ENCODE peak calls at places on chromosomes 3 and 15, in eight cellular contexts. One of them, this sample, is unnamed.

GRCh38 chr3:45906681-45907220 is 20.4 kb downstream of the CCR9 start:
- DNase-seq in Panc1: no peak
- DNase-seq in lower leg skin: no peak
- DNase-seq in brain microvascular endothelial cell: peak; percentile 64
- DNase-seq in heart right ventricle: no peak
- DNase-seq in upper lobe of right lung: no peak
- DNase-seq in HepG2: peak; percentile 8
- DNase-seq in body of pancreas: no peak
- DNase-seq in this sample: no peak

GRCh38 chr3:72165337-72165736 is 380.4 kb upstream of the PROK2 start:
- DNase-seq in Panc1: no peak
- DNase-seq in lower leg skin: no peak
- DNase-seq in brain microvascular endothelial cell: no peak
- DNase-seq in heart right ventricle: no peak
- DNase-seq in upper lobe of right lung: no peak
- DNase-seq in HepG2: no peak
- DNase-seq in body of pancreas: no peak
- DNase-seq in this sample: no peak

GRCh38 chr3:42149537-42150426 is 58.6 kb downstream of the TRAK1 start:
- DNase-seq in Panc1: no peak
- DNase-seq in lower leg skin: peak; percentile 39
- DNase-seq in brain microvascular endothelial cell: no peak
- DNase-seq in heart right ventricle: no peak
- DNase-seq in upper lobe of right lung: peak; percentile 86
- DNase-seq in HepG2: no peak
- DNase-seq in body of pancreas: peak; percentile 36
- DNase-seq in this sample: no peak

GRCh38 chr3:127780536-127781400 is 41.5 kb downstream of the MGLL start:
- DNase-seq in Panc1: no peak
- DNase-seq in lower leg skin: no peak
- DNase-seq in brain microvascular endothelial cell: no peak
- DNase-seq in heart right ventricle: no peak
- DNase-seq in upper lobe of right lung: no peak
- DNase-seq in HepG2: no peak
- DNase-seq in body of pancreas: no peak
- DNase-seq in this sample: no peak

GRCh38 chr15:76169792-76170425 is 110.1 kb downstream of the TMEM266 start:
- DNase-seq in Panc1: no peak
- DNase-seq in lower leg skin: no peak
- DNase-seq in brain microvascular endothelial cell: no peak
- DNase-seq in heart right ventricle: no peak
- DNase-seq in upper lobe of right lung: no peak
- DNase-seq in HepG2: no peak
- DNase-seq in body of pancreas: no peak
- DNase-seq in this sample: no peak

GRCh38 chr3:84946240-84946639 is 12.5 kb upstream of the CADM2 start:
- DNase-seq in Panc1: no peak
- DNase-seq in lower leg skin: no peak
- DNase-seq in brain microvascular endothelial cell: no peak
- DNase-seq in heart right ventricle: no peak
- DNase-seq in upper lobe of right lung: no peak
- DNase-seq in HepG2: no peak
- DNase-seq in body of pancreas: no peak
- DNase-seq in this sample: no peak

GRCh38 chr15:40471778-40472130 is 970 bp downstream of the CHST14 start:
- DNase-seq in Panc1: no peak
- DNase-seq in lower leg skin: no peak
- DNase-seq in brain microvascular endothelial cell: no peak
- DNase-seq in heart right ventricle: no peak
- DNase-seq in upper lobe of right lung: peak; percentile 70
- DNase-seq in HepG2: peak; percentile 32
- DNase-seq in body of pancreas: peak; percentile 39
- DNase-seq in this sample: no peak

GRCh38 chr3:115581347-115582135 is 41.8 kb upstream of the GAP43 start:
- DNase-seq in Panc1: no peak
- DNase-seq in lower leg skin: no peak
- DNase-seq in brain microvascular endothelial cell: peak; percentile 4
- DNase-seq in heart right ventricle: no peak
- DNase-seq in upper lobe of right lung: no peak
- DNase-seq in HepG2: no peak
- DNase-seq in body of pancreas: no peak
- DNase-seq in this sample: no peak

GRCh38 chr3:156604064-156604641 is 49.2 kb upstream of the SSR3 start:
- DNase-seq in Panc1: no peak
- DNase-seq in lower leg skin: no peak
- DNase-seq in brain microvascular endothelial cell: no peak
- DNase-seq in heart right ventricle: no peak
- DNase-seq in upper lobe of right lung: no peak
- DNase-seq in HepG2: no peak
- DNase-seq in body of pancreas: no peak
- DNase-seq in this sample: no peak

GRCh38 chr3:123941150-123941941 is 19.7 kb downstream of the CCDC14 start:
- DNase-seq in Panc1: no peak
- DNase-seq in lower leg skin: no peak
- DNase-seq in brain microvascular endothelial cell: no peak
- DNase-seq in heart right ventricle: no peak
- DNase-seq in upper lobe of right lung: no peak
- DNase-seq in HepG2: no peak
- DNase-seq in body of pancreas: no peak
- DNase-seq in this sample: no peak

GRCh38 chr3:143314291-143315093 is 194.9 kb downstream of the CHST2 start:
- DNase-seq in Panc1: no peak
- DNase-seq in lower leg skin: no peak
- DNase-seq in brain microvascular endothelial cell: no peak
- DNase-seq in heart right ventricle: no peak
- DNase-seq in upper lobe of right lung: no peak
- DNase-seq in HepG2: no peak
- DNase-seq in body of pancreas: no peak
- DNase-seq in this sample: no peak

GRCh38 chr3:128563439-128563838 is 70.4 kb upstream of the GATA2 start:
- DNase-seq in Panc1: no peak
- DNase-seq in lower leg skin: no peak
- DNase-seq in brain microvascular endothelial cell: no peak
- DNase-seq in heart right ventricle: no peak
- DNase-seq in upper lobe of right lung: no peak
- DNase-seq in HepG2: no peak
- DNase-seq in body of pancreas: no peak
- DNase-seq in this sample: no peak

GRCh38 chr3:184016820-184017671 is 638 bp downstream of the ABCC5 start:
- DNase-seq in Panc1: no peak
- DNase-seq in lower leg skin: peak; percentile 19
- DNase-seq in brain microvascular endothelial cell: no peak
- DNase-seq in heart right ventricle: peak; percentile 74
- DNase-seq in upper lobe of right lung: peak; percentile 85
- DNase-seq in HepG2: peak; percentile 18
- DNase-seq in body of pancreas: peak; percentile 60
- DNase-seq in this sample: no peak

GRCh38 chr3:99559196-99559595 is 79.2 kb upstream of the COL8A1 start:
- DNase-seq in Panc1: no peak
- DNase-seq in lower leg skin: no peak
- DNase-seq in brain microvascular endothelial cell: no peak
- DNase-seq in heart right ventricle: no peak
- DNase-seq in upper lobe of right lung: no peak
- DNase-seq in HepG2: no peak
- DNase-seq in body of pancreas: no peak
- DNase-seq in this sample: no peak

GRCh38 chr3:127787071-127787490 is 35.2 kb downstream of the MGLL start:
- DNase-seq in Panc1: no peak
- DNase-seq in lower leg skin: no peak
- DNase-seq in brain microvascular endothelial cell: no peak
- DNase-seq in heart right ventricle: peak; percentile 57
- DNase-seq in upper lobe of right lung: peak; percentile 54
- DNase-seq in HepG2: no peak
- DNase-seq in body of pancreas: no peak
- DNase-seq in this sample: no peak

GRCh38 chr3:138675393-138675792 is 66.8 kb downstream of the FAIM start:
- DNase-seq in Panc1: no peak
- DNase-seq in lower leg skin: no peak
- DNase-seq in brain microvascular endothelial cell: no peak
- DNase-seq in heart right ventricle: no peak
- DNase-seq in upper lobe of right lung: no peak
- DNase-seq in HepG2: no peak
- DNase-seq in body of pancreas: no peak
- DNase-seq in this sample: no peak

DNA sequence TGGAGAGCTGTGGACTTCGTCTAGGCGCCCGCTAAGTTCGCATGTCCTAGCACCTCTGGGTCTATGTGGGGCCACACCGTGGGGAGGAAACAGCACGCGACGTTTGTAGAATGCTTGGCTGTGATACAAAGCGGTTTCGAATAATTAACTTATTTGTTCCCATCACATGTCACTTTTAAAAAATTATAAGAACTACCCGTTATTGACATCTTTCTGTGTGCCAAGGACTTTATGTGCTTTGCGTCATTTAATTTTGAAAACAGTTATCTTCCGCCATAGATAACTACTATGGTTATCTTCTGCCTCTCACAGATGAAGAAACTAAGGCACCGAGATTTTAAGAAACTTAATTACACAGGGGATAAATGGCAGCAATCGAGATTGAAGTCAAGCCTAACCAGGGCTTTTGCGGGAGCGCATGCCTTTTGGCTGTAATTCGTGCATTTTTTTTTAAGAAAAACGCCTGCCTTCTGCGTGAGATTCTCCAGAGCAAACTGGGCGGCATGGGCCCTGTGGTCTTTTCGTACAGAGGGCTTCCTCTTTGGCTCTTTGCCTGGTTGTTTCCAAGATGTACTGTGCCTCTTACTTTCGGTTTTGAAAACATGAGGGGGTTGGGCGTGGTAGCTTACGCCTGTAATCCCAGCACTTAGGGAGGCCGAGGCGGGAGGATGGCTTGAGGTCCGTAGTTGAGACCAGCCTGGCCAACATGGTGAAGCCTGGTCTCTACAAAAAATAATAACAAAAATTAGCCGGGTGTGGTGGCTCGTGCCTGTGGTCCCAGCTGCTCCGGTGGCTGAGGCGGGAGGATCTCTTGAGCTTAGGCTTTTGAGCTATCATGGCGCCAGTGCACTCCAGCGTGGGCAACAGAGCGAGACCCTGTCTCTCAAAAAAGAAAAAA is 1.0 kb downstream of the B2M start:
- DNase-seq in Panc1: no peak
- DNase-seq in lower leg skin: peak; percentile 89
- DNase-seq in brain microvascular endothelial cell: peak; percentile 85
- DNase-seq in heart right ventricle: peak; percentile 45
- DNase-seq in upper lobe of right lung: peak; percentile 71
- DNase-seq in HepG2: peak; percentile 43
- DNase-seq in body of pancreas: peak; percentile 60
- DNase-seq in this sample: no peak
- TF ChIP-seq CTCF in Panc1: no peak
- TF ChIP-seq CTCF in lower leg skin: no peak
- TF ChIP-seq CTCF in brain microvascular endothelial cell: no peak
- TF ChIP-seq CTCF in heart right ventricle: no peak
- TF ChIP-seq CTCF in upper lobe of right lung: no peak
- TF ChIP-seq CTCF in HepG2: no peak
- TF ChIP-seq CTCF in body of pancreas: no peak
- TF ChIP-seq CTCF in this sample: no peak

GRCh38 chr3:149541091-149541491 is 66.6 kb downstream of the TM4SF4 start:
- DNase-seq in Panc1: no peak
- DNase-seq in lower leg skin: no peak
- DNase-seq in brain microvascular endothelial cell: peak; percentile 29
- DNase-seq in heart right ventricle: no peak
- DNase-seq in upper lobe of right lung: no peak
- DNase-seq in HepG2: no peak
- DNase-seq in body of pancreas: no peak
- DNase-seq in this sample: no peak
- TF ChIP-seq CTCF in Panc1: peak; percentile 70
- TF ChIP-seq CTCF in lower leg skin: no peak
- TF ChIP-seq CTCF in brain microvascular endothelial cell: peak; percentile 53
- TF ChIP-seq CTCF in heart right ventricle: peak; percentile 12
- TF ChIP-seq CTCF in upper lobe of right lung: no peak
- TF ChIP-seq CTCF in HepG2: no peak
- TF ChIP-seq CTCF in body of pancreas: no peak
- TF ChIP-seq CTCF in this sample: peak; percentile 74

GRCh38 chr3:41111011-41111410 is 88.3 kb upstream of the CTNNB1 start:
- DNase-seq in Panc1: no peak
- DNase-seq in lower leg skin: no peak
- DNase-seq in brain microvascular endothelial cell: no peak
- DNase-seq in heart right ventricle: no peak
- DNase-seq in upper lobe of right lung: no peak
- DNase-seq in HepG2: peak; percentile 13
- DNase-seq in body of pancreas: no peak
- DNase-seq in this sample: no peak
- TF ChIP-seq CTCF in Panc1: no peak
- TF ChIP-seq CTCF in lower leg skin: no peak
- TF ChIP-seq CTCF in brain microvascular endothelial cell: no peak
- TF ChIP-seq CTCF in heart right ventricle: no peak
- TF ChIP-seq CTCF in upper lobe of right lung: no peak
- TF ChIP-seq CTCF in HepG2: no peak
- TF ChIP-seq CTCF in body of pancreas: no peak
- TF ChIP-seq CTCF in this sample: no peak

DNA sequence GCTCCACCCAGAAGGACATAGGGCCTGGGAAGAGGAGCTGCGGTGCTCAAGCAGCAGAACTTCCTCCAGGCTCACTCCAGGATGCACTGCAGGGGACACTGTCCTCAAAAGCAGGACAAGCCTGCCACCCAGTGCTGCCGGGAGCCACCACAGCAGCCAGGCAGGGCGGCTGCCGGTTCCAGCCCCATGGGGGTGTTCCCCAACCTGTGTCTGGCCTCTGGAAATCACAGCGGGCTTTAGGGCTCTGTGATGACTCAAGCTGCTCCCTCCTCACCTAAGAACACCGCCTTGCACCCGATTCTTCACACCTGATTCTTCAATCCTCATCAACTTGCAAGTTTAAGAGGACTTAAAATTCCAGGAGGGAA is 71.9 kb upstream of the SLC6A11 start:
- DNase-seq in Panc1: no peak
- DNase-seq in lower leg skin: no peak
- DNase-seq in brain microvascular endothelial cell: no peak
- DNase-seq in heart right ventricle: no peak
- DNase-seq in upper lobe of right lung: no peak
- DNase-seq in HepG2: peak; percentile 6
- DNase-seq in body of pancreas: no peak
- DNase-seq in this sample: no peak
- TF ChIP-seq CTCF in Panc1: peak; percentile 56
- TF ChIP-seq CTCF in lower leg skin: no peak
- TF ChIP-seq CTCF in brain microvascular endothelial cell: peak; percentile 20
- TF ChIP-seq CTCF in heart right ventricle: no peak
- TF ChIP-seq CTCF in upper lobe of right lung: no peak
- TF ChIP-seq CTCF in HepG2: peak; percentile 77
- TF ChIP-seq CTCF in body of pancreas: no peak
- TF ChIP-seq CTCF in this sample: peak; percentile 44

DNA sequence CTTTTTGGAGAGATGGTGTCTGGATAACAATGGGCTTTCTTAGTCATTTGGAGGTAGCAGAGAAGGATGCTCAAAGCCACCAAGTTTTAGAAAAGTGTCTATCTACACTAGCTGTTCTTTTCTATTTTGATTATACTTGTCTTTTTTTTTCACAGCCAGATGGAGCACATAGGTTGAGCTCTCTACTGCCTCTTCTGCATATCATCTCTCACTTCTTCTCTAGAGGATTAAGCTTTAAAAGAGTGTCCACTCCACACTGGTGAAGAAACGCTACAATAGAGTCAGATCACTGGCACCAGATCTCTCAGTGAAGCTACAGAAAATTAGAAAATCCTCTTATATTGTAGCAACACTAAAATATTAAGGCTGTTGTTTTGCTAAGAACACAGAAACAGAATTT is 145.3 kb upstream of the MBNL1 start:
- DNase-seq in Panc1: no peak
- DNase-seq in lower leg skin: no peak
- DNase-seq in brain microvascular endothelial cell: no peak
- DNase-seq in heart right ventricle: no peak
- DNase-seq in upper lobe of right lung: no peak
- DNase-seq in HepG2: no peak
- DNase-seq in body of pancreas: no peak
- DNase-seq in this sample: no peak
- TF ChIP-seq CTCF in Panc1: peak; percentile 11
- TF ChIP-seq CTCF in lower leg skin: no peak
- TF ChIP-seq CTCF in brain microvascular endothelial cell: peak; percentile 35
- TF ChIP-seq CTCF in heart right ventricle: no peak
- TF ChIP-seq CTCF in upper lobe of right lung: no peak
- TF ChIP-seq CTCF in HepG2: no peak
- TF ChIP-seq CTCF in body of pancreas: no peak
- TF ChIP-seq CTCF in this sample: peak; percentile 29

GRCh38 chr3:149886957-149887356 is 73.9 kb downstream of the RNF13 start:
- DNase-seq in Panc1: no peak
- DNase-seq in lower leg skin: no peak
- DNase-seq in brain microvascular endothelial cell: no peak
- DNase-seq in heart right ventricle: no peak
- DNase-seq in upper lobe of right lung: no peak
- DNase-seq in HepG2: no peak
- DNase-seq in body of pancreas: no peak
- DNase-seq in this sample: no peak
- TF ChIP-seq CTCF in Panc1: peak; percentile 2
- TF ChIP-seq CTCF in lower leg skin: no peak
- TF ChIP-seq CTCF in brain microvascular endothelial cell: peak; percentile 10
- TF ChIP-seq CTCF in heart right ventricle: no peak
- TF ChIP-seq CTCF in upper lobe of right lung: no peak
- TF ChIP-seq CTCF in HepG2: no peak
- TF ChIP-seq CTCF in body of pancreas: no peak
- TF ChIP-seq CTCF in this sample: no peak